ENCODE peak calls at places on chromosomes 4 and X, in nine cellular contexts. X, V, A, O, B, W, I, S and Y are unnamed samples.

GRCh38 chrX:21412883-21413282 is 38.7 kb downstream of the CNKSR2 start:
- DNase-seq in I (no peak), B (peak), W (peak), V (peak), X (no peak), O (no peak), S (no peak), A (no peak), Y (no peak)

GRCh38 chrX:130799393-130799792 is 103.6 kb downstream of the ENOX2 start:
- DNase-seq in O (no peak), B (peak), A (no peak), I (no peak), X (no peak), W (peak), S (no peak), V (peak), Y (no peak)

GRCh38 chr4:140609548-140610425 is 41.0 kb upstream of the UCP1 start:
- DNase-seq in B (peak), I (no peak), V (peak), S (peak), X (no peak), O (peak), A (no peak), W (peak), Y (no peak)

GRCh38 chr4:7658297-7659204 is 223.8 kb upstream of the PSAPL1 start:
- DNase-seq in I (no peak), O (no peak), V (no peak), X (no peak), W (peak), A (no peak), B (peak), S (no peak), Y (no peak)

GRCh38 chr4:23788460-23788859 is 101.4 kb downstream of the PPARGC1A start:
- DNase-seq in O (no peak), A (no peak), I (no peak), X (no peak), S (no peak), V (peak), W (no peak), B (no peak), Y (no peak)

GRCh38 chr4:74087481-74087880 is 11.5 kb downstream of the CXCL2 start:
- DNase-seq in B (no peak), X (no peak), S (no peak), W (no peak), V (no peak), A (no peak), I (no peak), O (no peak), Y (no peak)

GRCh38 chr4:64538219-64538618 is 129.0 kb upstream of the TECRL start:
- DNase-seq in I (no peak), W (no peak), X (no peak), V (no peak), O (no peak), A (peak), S (peak), B (no peak), Y (peak)

GRCh38 chr4:121041307-121042090 is 30.8 kb downstream of the NDNF start:
- DNase-seq in B (no peak), I (no peak), X (peak), S (no peak), W (no peak), O (no peak), A (no peak), V (no peak), Y (no peak)

GRCh38 chrX:46381630-46382029 is 163.6 kb downstream of the ZNF674 start:
- DNase-seq in S (peak), B (peak), I (no peak), W (no peak), O (peak), V (peak), A (peak), X (peak), Y (peak)

GRCh38 chr4:78325244-78326187 is 226.1 kb upstream of the ANXA3 start:
- DNase-seq in B (no peak), V (no peak), A (no peak), O (no peak), X (no peak), W (no peak), S (peak), I (no peak), Y (no peak)

GRCh38 chrX:54479471-54480122 is 16.4 kb downstream of the FGD1 start:
- DNase-seq in I (no peak), S (peak), V (no peak), O (no peak), B (no peak), X (no peak), W (no peak), A (peak), Y (peak)

GRCh38 chr4:7451434-7451789 is 16.7 kb upstream of the PSAPL1 start:
- DNase-seq in X (no peak), W (no peak), S (no peak), O (no peak), V (no peak), I (no peak), B (no peak), A (no peak), Y (peak)

GRCh38 chr4:155005395-155006087 is 202.9 kb upstream of the NPY2R start:
- DNase-seq in X (no peak), O (no peak), W (peak), I (no peak), S (no peak), A (no peak), B (peak), V (peak), Y (no peak)

GRCh38 chr4:133921280-133922195 is 280.1 kb downstream of the PABPC4L start:
- DNase-seq in O (no peak), I (no peak), X (no peak), W (peak), B (no peak), A (peak), V (peak), S (peak), Y (no peak)

GRCh38 chrX:33974676-33975075 is 157.4 kb downstream of the FAM47A start:
- DNase-seq in W (no peak), O (no peak), X (no peak), B (no peak), S (no peak), V (no peak), I (no peak), A (no peak), Y (no peak)

GRCh38 chrX:136694491-136695087 is 46.6 kb downstream of the CD40LG start:
- DNase-seq in V (peak), S (peak), A (no peak), X (peak), W (peak), B (peak), O (peak), I (no peak), Y (no peak)

GRCh38 chrX:130028196-130028595 is 45.8 kb downstream of the BCORL1 start:
- DNase-seq in W (peak), S (peak), I (no peak), A (peak), V (peak), X (peak), B (peak), O (peak), Y (peak)

GRCh38 chr4:135065366-135065765 is 863.8 kb upstream of the PABPC4L start:
- DNase-seq in A (no peak), O (no peak), S (no peak), X (no peak), B (no peak), W (peak), V (no peak), I (no peak), Y (no peak)

GRCh38 chr4:159268607-159269006 is 165.7 kb downstream of the RAPGEF2 start:
- DNase-seq in A (no peak), O (no peak), V (peak), W (no peak), S (no peak), B (no peak), I (no peak), X (no peak), Y (no peak)

GRCh38 chr4:147791341-147791740 is 59.5 kb downstream of the ARHGAP10 start:
- DNase-seq in S (no peak), A (no peak), V (no peak), X (no peak), I (no peak), B (no peak), W (no peak), O (no peak), Y (no peak)
- TF ChIP-seq CTCF in S (no peak), A (no peak), V (no peak), X (no peak), I (no peak), B (no peak), W (no peak), O (no peak), Y (no peak)

DNA sequence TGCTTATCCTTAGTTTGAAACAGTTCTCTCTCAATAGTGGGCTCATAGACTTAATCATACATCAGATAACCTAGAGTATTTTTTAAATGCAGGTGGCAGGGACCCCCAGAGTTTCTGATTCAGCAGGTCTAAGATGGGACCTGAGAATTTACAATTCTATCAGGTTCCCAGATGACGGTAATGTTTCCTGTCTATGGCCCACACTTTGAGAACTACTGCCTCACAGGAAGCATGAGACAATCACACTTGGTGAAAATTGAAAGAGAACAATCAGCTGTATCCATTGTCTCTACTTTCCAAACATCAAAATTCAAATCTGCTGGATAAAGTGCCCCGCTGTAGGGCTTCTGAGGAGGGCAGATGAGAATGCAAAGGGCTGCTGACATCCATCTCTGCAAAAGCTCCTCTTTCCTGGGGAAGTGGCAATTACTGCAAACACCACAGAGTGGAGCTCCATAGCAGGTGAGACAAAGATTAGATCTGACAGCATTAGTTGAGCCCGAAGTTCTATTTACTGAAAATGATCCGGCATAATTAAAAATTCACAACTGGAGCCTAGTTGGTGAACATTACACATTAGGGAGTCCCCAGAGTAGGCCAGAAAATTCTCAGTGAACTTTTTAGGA is 187.8 kb upstream of the MBNL3 start:
- DNase-seq in S (no peak), I (no peak), X (peak), B (no peak), W (no peak), O (no peak), A (no peak), V (no peak), Y (no peak)
- TF ChIP-seq CTCF in S (no peak), I (no peak), X (no peak), B (peak), W (no peak), O (no peak), A (no peak), V (no peak), Y (no peak)

DNA sequence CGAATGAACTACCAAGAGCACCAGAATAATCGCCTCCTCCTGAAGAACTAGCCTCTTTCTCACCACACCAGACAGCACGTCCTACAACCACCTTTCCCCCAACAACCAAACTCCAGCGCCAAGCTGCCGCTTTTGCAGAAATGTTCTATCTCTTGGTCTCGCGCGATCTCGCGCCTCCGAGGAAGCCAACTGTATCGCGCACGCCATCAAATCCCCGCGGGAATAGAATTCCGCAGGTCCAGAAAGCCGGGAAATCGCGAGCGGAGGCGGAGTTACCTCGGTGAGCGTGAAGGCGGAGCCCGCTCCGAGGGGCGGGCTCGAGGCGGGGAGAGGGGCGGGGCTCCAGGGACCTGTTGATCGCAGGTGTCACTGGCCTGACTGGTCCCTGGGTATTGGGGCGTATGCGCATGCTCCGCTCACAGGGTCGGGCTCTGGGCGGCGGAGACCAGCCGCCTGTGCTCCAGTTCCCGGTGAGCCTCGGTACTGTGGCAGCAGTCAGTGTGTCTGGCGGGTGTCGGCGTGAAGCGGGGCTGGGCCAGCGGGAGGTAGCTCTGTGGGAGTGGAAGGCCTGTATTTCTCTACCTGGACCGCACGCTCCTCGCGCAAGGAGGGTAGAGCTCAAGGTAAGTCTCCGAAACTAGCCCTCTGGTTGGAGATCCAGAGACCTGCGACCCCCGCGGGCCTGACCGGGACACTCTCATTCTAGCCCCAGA is at the start of gene USP53:
- DNase-seq in O (peak), X (peak), S (peak), A (peak), I (peak), W (peak), V (peak), B (peak), Y (peak)
- TF ChIP-seq CTCF in O (no peak), X (no peak), S (no peak), A (peak), I (no peak), W (no peak), V (no peak), B (no peak), Y (no peak)

GRCh38 chrX:120365320-120365719 is 3.4 kb downstream of the ATP1B4 start:
- DNase-seq in I (no peak), S (peak), A (peak), O (peak), W (no peak), V (peak), X (peak), B (no peak), Y (peak)
- TF ChIP-seq CTCF in I (peak), S (peak), A (peak), O (peak), W (peak), V (peak), X (peak), B (peak), Y (peak)